ENCODE peak calls at places on chromosome 3, in six cellular contexts. W, O, G, Q, R and H are unnamed samples.
A peak's percentile ranks its signal among the peaks of the same experiment; 100 is the strongest.

GRCh38 chr3:42491876-42492507 is 10.5 kb upstream of the VIPR1 start:
- DNase-seq in G (no peak), O (no peak), Q (peak; percentile 16), R (no peak), W (no peak), H (no peak)

GRCh38 chr3:124701687-124702086 is 28.6 kb upstream of the UMPS start:
- DNase-seq in Q (no peak), R (no peak), W (no peak), O (peak; percentile 62), G (no peak), H (no peak)

GRCh38 chr3:189947068-189947467 is 173.6 kb downstream of the P3H2 start:
- DNase-seq in W (no peak), R (no peak), O (no peak), Q (no peak), G (no peak), H (no peak)

GRCh38 chr3:150545419-150546225 is 674 bp downstream of the SERP1 start:
- DNase-seq in W (peak; percentile 17), G (no peak), R (peak; percentile 27), Q (peak; percentile 56), O (peak; percentile 24), H (peak; percentile 27)

GRCh38 chr3:174325834-174326705 is 533.1 kb upstream of the NAALADL2 start:
- DNase-seq in W (no peak), G (no peak), R (no peak), Q (no peak), O (peak; percentile 44), H (no peak)

GRCh38 chr3:133152821-133153220 is 114.6 kb downstream of the TMEM108 start:
- DNase-seq in G (no peak), R (no peak), O (no peak), W (no peak), Q (no peak), H (no peak)

GRCh38 chr3:132199451-132199850 is 117.8 kb upstream of the ACP3 start:
- DNase-seq in W (no peak), Q (no peak), O (no peak), G (no peak), R (no peak), H (no peak)

GRCh38 chr3:152621006-152621868 is 213.7 kb upstream of the P2RY1 start:
- DNase-seq in W (no peak), Q (no peak), O (no peak), G (no peak), R (peak; percentile 19), H (no peak)

GRCh38 chr3:136750209-136750921 is 1.8 kb downstream of the STAG1 start:
- DNase-seq in G (no peak), O (peak; percentile 23), W (peak; percentile 6), Q (no peak), R (no peak), H (no peak)

GRCh38 chr3:73622135-73622534 is 2.6 kb downstream of the PDZRN3 start:
- DNase-seq in G (peak; percentile 65), O (peak; percentile 55), W (peak; percentile 85), R (peak; percentile 77), Q (peak; percentile 49), H (peak; percentile 61)

GRCh38 chr3:129974451-129975331 is at the start of gene TRH:
- DNase-seq in Q (no peak), O (no peak), G (no peak), W (peak; percentile 58), R (no peak), H (no peak)

GRCh38 chr3:105349988-105350387 is 16.7 kb upstream of the ALCAM start:
- DNase-seq in O (no peak), G (no peak), Q (no peak), R (no peak), W (no peak), H (no peak)

GRCh38 chr3:126107203-126107939 is 23.4 kb upstream of the SLC41A3 start:
- DNase-seq in W (no peak), Q (peak; percentile 7), G (no peak), R (peak; percentile 2), O (no peak), H (no peak)

GRCh38 chr3:60188803-60189202 is 1062.4 kb downstream of the FHIT start:
- DNase-seq in G (no peak), Q (no peak), O (no peak), W (no peak), R (no peak), H (no peak)

GRCh38 chr3:56115199-56115598 is 353.1 kb downstream of the ERC2 start:
- DNase-seq in W (no peak), Q (no peak), R (no peak), G (no peak), O (no peak), H (no peak)

GRCh38 chr3:56119575-56120349 is 348.5 kb downstream of the ERC2 start:
- DNase-seq in G (peak; percentile 22), Q (peak; percentile 28), R (no peak), O (peak; percentile 80), W (no peak), H (no peak)

GRCh38 chr3:56122911-56123310 is 345.4 kb downstream of the ERC2 start:
- DNase-seq in G (no peak), R (no peak), O (no peak), W (no peak), Q (no peak), H (no peak)

GRCh38 chr3:56115698-56116097 is 352.6 kb downstream of the ERC2 start:
- DNase-seq in G (no peak), O (no peak), Q (no peak), R (no peak), W (no peak), H (no peak)

GRCh38 chr3:56118968-56119367 is 349.3 kb downstream of the ERC2 start:
- DNase-seq in R (no peak), O (no peak), Q (no peak), G (no peak), W (no peak), H (no peak)
- H3K4me1 ChIP-seq in R (no peaks in the 10 kb centered on the region), O (peaks cover 5% of the 10 kb centered on the region), Q (no peaks in the 10 kb centered on the region), G (no peaks in the 10 kb centered on the region), W (no peaks in the 10 kb centered on the region), H (no peaks in the 10 kb centered on the region)

GRCh38 chr3:70149714-70150113 is 150.2 kb downstream of the SAMMSON start:
- DNase-seq in W (no peak), Q (no peak), R (no peak), O (no peak), G (no peak), H (no peak)
- H3K4me3 ChIP-seq in W (no peak overlapping the region), Q (no peak overlapping the region), R (no peak overlapping the region), O (no peak overlapping the region), G (no peak overlapping the region), H (no peak overlapping the region)

GRCh38 chr3:99548674-99549073 is 89.7 kb upstream of the COL8A1 start:
- DNase-seq in R (no peak), G (no peak), O (no peak), Q (no peak), W (no peak), H (no peak)

GRCh38 chr3:99549918-99550603 is 88.3 kb upstream of the COL8A1 start:
- DNase-seq in O (peak; percentile 31), R (no peak), W (no peak), G (no peak), Q (no peak), H (no peak)

GRCh38 chr3:99549220-99549619 is 89.2 kb upstream of the COL8A1 start:
- DNase-seq in O (no peak), R (no peak), G (no peak), W (no peak), Q (no peak), H (no peak)

GRCh38 chr3:99545941-99546580 is 92.3 kb upstream of the COL8A1 start:
- DNase-seq in O (peak; percentile 48), Q (no peak), W (no peak), G (no peak), R (no peak), H (no peak)

DNA sequence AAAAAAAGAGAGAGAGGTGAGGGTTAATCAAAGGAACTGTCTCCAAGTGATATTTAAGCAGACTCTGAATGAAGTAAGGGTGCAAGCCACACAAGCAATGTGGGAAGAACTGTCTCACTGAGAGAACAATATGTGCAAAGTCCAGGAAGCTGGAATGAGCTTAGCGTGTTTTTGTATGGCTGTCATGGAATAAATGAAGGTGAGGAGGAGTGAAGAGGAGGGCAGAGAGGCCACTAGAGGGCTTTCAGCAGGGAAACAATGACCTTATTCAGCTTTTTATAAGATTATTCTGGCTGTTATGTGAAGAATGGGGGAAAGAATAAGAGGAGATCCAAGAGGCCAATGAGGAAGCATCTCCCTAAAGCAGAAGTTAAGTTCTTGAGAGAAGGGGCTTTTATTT is 86.9 kb upstream of the COL8A1 start:
- DNase-seq in W (no peak), O (no peak), Q (no peak), G (no peak), R (no peak), H (no peak)
- TF ChIP-seq CTCF in W (no peak), O (no peak), Q (no peak), G (no peak), R (no peak), H (no peak)

DNA sequence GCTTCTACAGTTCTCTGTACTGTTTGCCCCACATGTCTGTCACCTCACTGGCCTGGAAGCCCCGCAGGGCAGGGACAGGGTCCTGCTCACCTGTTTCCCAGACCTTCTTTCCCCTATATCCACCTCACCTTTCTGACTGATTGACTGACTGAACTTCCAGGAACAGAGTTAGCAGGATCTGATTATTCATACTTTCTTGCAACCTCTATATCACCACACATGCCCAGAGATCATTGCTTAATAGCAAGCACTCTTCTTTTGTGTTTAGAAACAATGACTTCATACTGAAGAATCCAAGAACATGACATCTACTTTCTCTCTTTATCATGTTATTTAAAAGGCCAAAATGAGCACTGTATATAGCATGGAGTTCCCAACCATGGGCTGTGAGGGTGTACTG is 18.0 kb upstream of the CLEC3B start:
- DNase-seq in W (no peak), G (no peak), Q (no peak), O (peak; percentile 32), R (no peak), H (no peak)
- H3K4me1 ChIP-seq in W (no peaks in the 10 kb centered on the region), G (peaks cover 25% of the 10 kb centered on the region), Q (no peaks in the 10 kb centered on the region), O (peaks cover 37% of the 10 kb centered on the region), R (peaks cover 8% of the 10 kb centered on the region), H (no peaks in the 10 kb centered on the region)

GRCh38 chr3:120449701-120450216 is 1.0 kb downstream of the FSTL1 start:
- DNase-seq in O (peak; percentile 71), Q (no peak), W (peak; percentile 37), R (no peak), G (no peak), H (no peak)
- H3K4me3 ChIP-seq in O (peak overlapping the region; percentile 85), Q (peak overlapping the region; percentile 73), W (peak overlapping the region; percentile 98), R (peak overlapping the region; percentile 97), G (peak overlapping the region; percentile 70), H (peak overlapping the region; percentile 37)